ENCODE peak calls at places on chromosomes 16 and 17, in six cellular contexts. P is HepG2, D is neural progenitor cell, W is kidney, Q is body of pancreas, E is H9. F is an unnamed sample.

GRCh38 chr17:2123467-2124251 is 68.8 kb downstream of the HIC1 start:
- DNase-seq in P (no peak), D (peak; percentile 53), W (no peak), Q (no peak), E (no peak), F (no peak)

GRCh38 chr16:57700801-57701551 is 6.4 kb downstream of the DRC7 start:
- DNase-seq in P (peak; percentile 81), D (peak; percentile 33), W (no peak), Q (peak; percentile 28), E (no peak), F (no peak)

GRCh38 chr17:44900894-44901293 is 1.6 kb upstream of the EFTUD2 start:
- DNase-seq in P (no peak), D (no peak), W (no peak), Q (no peak), E (no peak), F (no peak)

GRCh38 chr16:26019885-26020284 is 328.1 kb downstream of the HS3ST4 start:
- DNase-seq in P (no peak), D (no peak), W (no peak), Q (no peak), E (no peak), F (no peak)

GRCh38 chr16:70688266-70688742 is 2.5 kb upstream of the MTSS2 start:
- DNase-seq in P (no peak), D (no peak), W (peak; percentile 86), Q (peak; percentile 43), E (no peak), F (no peak)

GRCh38 chr16:83004868-83005652 is 378.3 kb downstream of the CDH13 start:
- DNase-seq in P (no peak), D (no peak), W (no peak), Q (no peak), E (peak; percentile 28), F (no peak)

GRCh38 chr16:2842340-2843000 is 12.4 kb downstream of the ZG16B start:
- DNase-seq in P (no peak), D (peak; percentile 69), W (peak; percentile 88), Q (peak; percentile 55), E (peak; percentile 80), F (no peak)

GRCh38 chr16:74035816-74036215 is 260.8 kb upstream of the PSMD7 start:
- DNase-seq in P (peak; percentile 12), D (peak; percentile 52), W (no peak), Q (no peak), E (no peak), F (no peak)

GRCh38 chr16:66588981-66589713 is 9.9 kb downstream of the CMTM2 start:
- DNase-seq in P (peak; percentile 55), D (peak; percentile 50), W (no peak), Q (peak; percentile 38), E (peak; percentile 73), F (no peak)

GRCh38 chr17:42286411-42287295 is 1.6 kb upstream of the STAT5A start:
- DNase-seq in P (no peak), D (no peak), W (peak; percentile 53), Q (no peak), E (peak; percentile 30), F (peak; percentile 18)

GRCh38 chr17:16419929-16420271 is 4.5 kb downstream of the TRPV2 start:
- DNase-seq in P (no peak), D (no peak), W (no peak), Q (no peak), E (no peak), F (no peak)

GRCh38 chr17:61307905-61308886 is 91.4 kb upstream of the TBX2 start:
- DNase-seq in P (no peak), D (no peak), W (no peak), Q (no peak), E (no peak), F (no peak)

GRCh38 chr16:53031323-53031942 is 21.3 kb downstream of the CHD9NB start:
- DNase-seq in P (no peak), D (no peak), W (no peak), Q (no peak), E (no peak), F (no peak)

GRCh38 chr16:58863042-58863441 is 128.9 kb upstream of the GOT2 start:
- DNase-seq in P (no peak), D (no peak), W (no peak), Q (no peak), E (no peak), F (no peak)

GRCh38 chr17:81049973-81050551 is 15.1 kb downstream of the BAIAP2 start:
- DNase-seq in P (no peak), D (no peak), W (peak; percentile 89), Q (peak; percentile 54), E (peak; percentile 48), F (no peak)

GRCh38 chr16:23293016-23293415 is 9.1 kb upstream of the SCNN1B start:
- DNase-seq in P (no peak), D (no peak), W (no peak), Q (no peak), E (no peak), F (no peak)

GRCh38 chr16:87447323-87447722 is 45.5 kb downstream of the ZCCHC14 start:
- DNase-seq in P (no peak), D (no peak), W (no peak), Q (no peak), E (no peak), F (no peak)

GRCh38 chr17:28744104-28744801 is 442 bp downstream of the TRAF4 start:
- DNase-seq in P (peak; percentile 71), D (peak; percentile 92), W (peak; percentile 89), Q (peak; percentile 69), E (peak; percentile 87), F (peak; percentile 46)

GRCh38 chr17:795721-796120 is 13.6 kb downstream of the MRM3 start:
- DNase-seq in P (no peak), D (no peak), W (peak; percentile 39), Q (no peak), E (no peak), F (no peak)

GRCh38 chr17:55442953-55443683 is 21.5 kb upstream of the MMD start:
- DNase-seq in P (peak; percentile 60), D (no peak), W (no peak), Q (no peak), E (no peak), F (no peak)
- TF ChIP-seq CTCF in P (no peak), D (no peak), W (no peak), Q (no peak), E (no peak), F (no peak)

DNA sequence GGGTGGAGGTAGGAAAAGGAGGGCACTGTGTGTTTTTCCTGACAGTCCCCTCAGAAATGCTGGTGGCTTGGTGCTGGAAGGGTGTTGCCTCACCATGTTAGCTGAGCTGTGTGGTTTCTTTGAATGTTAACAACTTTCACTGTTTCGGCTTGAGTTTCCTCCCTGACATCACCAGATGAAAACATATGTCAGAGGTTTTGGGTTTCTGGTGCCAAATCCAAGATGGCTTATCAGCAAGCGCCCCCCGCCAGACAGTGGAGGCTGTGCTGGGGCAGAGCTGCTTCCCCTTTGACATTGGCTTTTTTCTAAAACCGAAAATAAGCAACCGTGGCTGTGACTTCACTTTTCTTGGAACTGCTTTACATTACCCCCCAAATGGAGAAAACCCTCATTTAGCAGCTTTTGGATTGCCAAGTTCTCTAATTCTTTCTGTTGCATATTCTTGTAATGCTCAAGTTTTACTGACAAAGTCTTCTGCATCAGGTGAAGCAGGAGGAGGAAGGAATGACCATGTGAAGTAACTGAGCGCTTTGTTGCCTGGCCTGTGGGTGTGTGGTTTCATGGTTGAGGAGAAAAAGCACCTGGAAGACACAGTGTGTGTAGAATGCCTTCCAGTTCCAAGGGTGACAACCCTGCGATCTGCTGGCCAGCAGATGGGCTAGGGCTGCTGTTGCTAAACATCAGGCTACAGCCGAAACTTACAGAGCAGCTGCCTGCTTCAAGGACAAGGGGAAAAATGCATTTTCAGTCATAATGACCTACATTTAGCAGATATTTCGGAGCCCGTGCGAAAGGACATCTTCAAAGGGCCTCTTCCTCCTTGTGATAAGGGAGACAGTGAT is 9.7 kb downstream of the RMI2 start:
- DNase-seq in P (no peak), D (no peak), W (no peak), Q (no peak), E (no peak), F (no peak)
- TF ChIP-seq CTCF in P (peak; percentile 22), D (no peak), W (no peak), Q (no peak), E (no peak), F (no peak)

GRCh38 chr16:85563031-85563430 is 50.1 kb upstream of the GSE1 start:
- DNase-seq in P (no peak), D (no peak), W (no peak), Q (no peak), E (no peak), F (no peak)

GRCh38 chr16:85562102-85562786 is 50.9 kb upstream of the GSE1 start:
- DNase-seq in P (no peak), D (no peak), W (peak; percentile 87), Q (no peak), E (no peak), F (no peak)

GRCh38 chr16:85564277-85565051 is 48.7 kb upstream of the GSE1 start:
- DNase-seq in P (no peak), D (no peak), W (peak; percentile 75), Q (peak; percentile 40), E (no peak), F (no peak)

GRCh38 chr16:85565340-85565739 is 47.8 kb upstream of the GSE1 start:
- DNase-seq in P (no peak), D (no peak), W (no peak), Q (no peak), E (no peak), F (no peak)

GRCh38 chr16:85563515-85564276 is 49.4 kb upstream of the GSE1 start:
- DNase-seq in P (peak; percentile 78), D (no peak), W (peak; percentile 97), Q (peak; percentile 66), E (no peak), F (no peak)
- TF ChIP-seq CTCF in P (peak; percentile 98), D (peak; percentile 11), W (peak; percentile 47), Q (no peak), E (no peak), F (no peak)

GRCh38 chr16:89452925-89453324 is 37.4 kb downstream of the ANKRD11 start:
- DNase-seq in P (no peak), D (no peak), W (no peak), Q (no peak), E (no peak), F (no peak)

GRCh38 chr16:89455178-89455577 is 35.2 kb downstream of the ANKRD11 start:
- DNase-seq in P (no peak), D (no peak), W (no peak), Q (no peak), E (no peak), F (no peak)

GRCh38 chr16:89452241-89452640 is 38.1 kb downstream of the ANKRD11 start:
- DNase-seq in P (no peak), D (no peak), W (no peak), Q (no peak), E (no peak), F (no peak)

GRCh38 chr16:89455692-89456091 is 34.7 kb downstream of the ANKRD11 start:
- DNase-seq in P (no peak), D (no peak), W (no peak), Q (no peak), E (no peak), F (no peak)

DNA sequence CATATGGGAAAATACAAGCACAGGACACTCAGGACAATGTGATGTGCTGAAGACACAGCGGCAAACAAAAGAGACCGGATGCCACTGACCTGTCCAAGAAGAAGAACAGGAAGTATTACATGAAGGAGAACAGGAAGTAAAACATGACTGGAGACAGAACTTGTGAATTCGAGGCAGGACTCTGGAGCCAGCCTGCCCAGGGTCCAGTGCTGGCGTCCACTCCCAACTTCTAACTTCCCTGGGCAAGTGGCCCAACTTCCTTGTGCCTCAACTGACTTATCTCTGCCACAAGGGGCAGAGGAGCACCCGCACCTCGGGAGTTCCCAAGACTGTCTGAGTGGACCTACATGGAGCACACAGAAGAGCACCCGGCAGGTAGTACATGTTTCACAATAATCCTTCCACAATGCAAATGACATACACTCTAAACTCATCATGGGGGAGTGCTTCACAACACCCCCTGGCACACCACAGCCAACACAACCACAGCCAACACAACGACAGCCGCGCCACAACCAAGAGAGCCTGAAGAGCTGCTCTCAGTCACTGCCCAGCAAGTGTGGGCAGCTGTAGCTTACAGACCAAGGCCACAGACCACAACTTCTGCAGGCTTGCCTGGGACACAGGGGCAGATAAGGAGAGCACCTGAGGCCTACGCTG is 36.6 kb downstream of the ANKRD11 start:
- DNase-seq in P (no peak), D (peak; percentile 38), W (no peak), Q (peak; percentile 70), E (no peak), F (no peak)
- TF ChIP-seq CTCF in P (no peak), D (peak; percentile 44), W (peak; percentile 13), Q (no peak), E (peak; percentile 57), F (no peak)

F was measured in omental fat pad.